ENCODE peak calls at places on chromosomes 7 and 10, in ten cellular contexts. V is SW480; M is mesendoderm; T is stimulated activated CD4-positive, alpha-beta T cell treated with anti-CD3 and anti-CD28 coated beads, Interleukin-2, amount 100 ng/mL, for 48 hours; G is iPS-NIHi11; U is ovary; P is non-pigmented ciliary epithelial cell; X is lower lobe of right lung; Z is posterior vena cava; C is skeletal muscle cell. Q is an unnamed sample.

GRCh38 chr7:38524786-38525185 is 106.4 kb downstream of the AMPH start:
- DNase-seq in V (no peak), M (no peak), T (no peak), G (no peak), U (no peak), P (no peak), X (no peak), Z (no peak), C (no peak), Q (no peak)

GRCh38 chr10:93061594-93062498 is 1.2 kb downstream of the CYP26C1 start:
- DNase-seq in V (no peak), M (no peak), T (no peak), G (no peak), U (no peak), P (no peak), X (no peak), Z (peak), C (no peak), Q (no peak)

GRCh38 chr10:129500617-129501339 is 33.7 kb downstream of the MGMT start:
- DNase-seq in V (no peak), M (no peak), T (no peak), G (no peak), U (no peak), P (no peak), X (no peak), Z (no peak), C (no peak), Q (no peak)

GRCh38 chr7:17062433-17063383 is 180.9 kb upstream of the AGR3 start:
- DNase-seq in V (peak), M (no peak), T (no peak), G (no peak), U (no peak), P (no peak), X (no peak), Z (no peak), C (no peak), Q (no peak)

GRCh38 chr7:27160147-27160545 is 3.7 kb upstream of the HOXA7 start:
- DNase-seq in V (no peak), M (no peak), T (no peak), G (no peak), U (no peak), P (no peak), X (no peak), Z (peak), C (no peak), Q (peak)

GRCh38 chr10:122669045-122669444 is 30.6 kb downstream of the C10orf120 start:
- DNase-seq in V (no peak), M (no peak), T (no peak), G (no peak), U (no peak), P (no peak), X (no peak), Z (no peak), C (no peak), Q (no peak)

GRCh38 chr10:68027429-68027828 is 47.7 kb downstream of the HERC4 start:
- DNase-seq in V (no peak), M (no peak), T (no peak), G (no peak), U (no peak), P (no peak), X (no peak), Z (no peak), C (no peak), Q (no peak)

GRCh38 chr10:52778511-52779392 is 6.2 kb upstream of the MBL2 start:
- DNase-seq in V (peak), M (peak), T (no peak), G (peak), U (no peak), P (no peak), X (no peak), Z (no peak), C (peak), Q (no peak)

GRCh38 chr7:26467104-26467503 is 175.4 kb downstream of the SNX10 start:
- DNase-seq in V (no peak), M (no peak), T (no peak), G (no peak), U (no peak), P (no peak), X (no peak), Z (no peak), C (no peak), Q (no peak)